ENCODE peak calls at places on chromosome 12, in five cellular contexts. D is left lobe of liver; V is NCI-H1436; L is activated CD4-positive, alpha-beta T cell treated with anti-CD3 and anti-CD28 coated beads, Interleukin-2, amount 10 ng/mL, durations not matched to agents 7 days and 5 days; P is C1 segment of cervical spinal cord. J is an unnamed sample.

GRCh38 chr12:51171884-51172514 is 936 bp downstream of the TFCP2 start:
- DNase-seq in D (peak; percentile 48), P (no peak), V (no peak), L (peak; percentile 15), J (no peak)

GRCh38 chr12:105406497-105406896 is 76.0 kb downstream of the C12orf75 start:
- DNase-seq in V (no peak), L (no peak), D (no peak), P (no peak), J (no peak)

GRCh38 chr12:53659011-53659551 is 16.8 kb downstream of the ATP5MC2 start:
- DNase-seq in P (peak; percentile 19), D (peak; percentile 82), L (no peak), V (no peak), J (no peak)

GRCh38 chr12:1646908-1647669 is 18.1 kb downstream of the WNT5B start:
- DNase-seq in V (no peak), P (no peak), D (no peak), L (no peak), J (no peak)

GRCh38 chr12:25200703-25201102 is 5.7 kb downstream of the ETFRF1 start:
- DNase-seq in D (no peak), V (no peak), P (no peak), L (no peak), J (no peak)

GRCh38 chr12:120468846-120469449 is 600 bp downstream of the SRSF9 start:
- DNase-seq in D (peak; percentile 53), P (peak; percentile 44), L (peak; percentile 50), V (peak; percentile 43), J (peak; percentile 55)

GRCh38 chr12:109731231-109731731 is 17.7 kb downstream of the FAM222A start:
- DNase-seq in P (no peak), L (no peak), D (peak; percentile 31), V (no peak), J (no peak)

GRCh38 chr12:10392394-10392930 is 2.6 kb upstream of the KLRK1 start:
- DNase-seq in D (no peak), P (peak; percentile 7), L (no peak), V (no peak), J (no peak)

GRCh38 chr12:78698747-78699146 is 165.8 kb upstream of the SYT1 start:
- DNase-seq in V (no peak), P (no peak), D (no peak), L (no peak), J (no peak)

GRCh38 chr12:49776413-49776812 is 35.1 kb downstream of the TMBIM6 start:
- DNase-seq in P (no peak), L (peak; percentile 67), D (no peak), V (peak; percentile 42), J (peak; percentile 72)

GRCh38 chr12:32178341-32179010 is 71.8 kb downstream of the BICD1 start:
- DNase-seq in P (peak; percentile 50), D (peak; percentile 68), L (no peak), V (no peak), J (no peak)

GRCh38 chr12:10211101-10211974 is 1.3 kb upstream of the GABARAPL1 start:
- DNase-seq in L (no peak), P (no peak), D (no peak), V (no peak), J (no peak)